ENCODE peak calls at places on chromosomes 16 and 17, in four cellular contexts. One of them, this sample, is unnamed.
A peak's percentile ranks its signal among the peaks of the same experiment; 100 is the strongest.

GRCh38 chr16:57409065-57409464 is 4.5 kb downstream of the CCL17 start:
- ATAC-seq in left lobe of liver: peak; percentile 58
- ATAC-seq in SK-N-SH treated with all-trans-retinoic acid at 6 μM for 48 hours: no peak
- ATAC-seq in activated CD8-positive, alpha-beta memory T cell treated with anti-CD3 and anti-CD28 coated beads, Interleukin-2, amount 10 ng/mL, durations not matched to agents 7 days and 5 days: no peak
- ATAC-seq in this sample: peak; percentile 21

GRCh38 chr16:78782572-78782971 is 683.1 kb downstream of the WWOX start:
- ATAC-seq in left lobe of liver: no peak
- ATAC-seq in SK-N-SH treated with all-trans-retinoic acid at 6 μM for 48 hours: no peak
- ATAC-seq in activated CD8-positive, alpha-beta memory T cell treated with anti-CD3 and anti-CD28 coated beads, Interleukin-2, amount 10 ng/mL, durations not matched to agents 7 days and 5 days: no peak
- ATAC-seq in this sample: no peak

GRCh38 chr16:2514333-2515179 is 804 bp downstream of the ATP6V0C start:
- ATAC-seq in left lobe of liver: no peak
- ATAC-seq in SK-N-SH treated with all-trans-retinoic acid at 6 μM for 48 hours: no peak
- ATAC-seq in activated CD8-positive, alpha-beta memory T cell treated with anti-CD3 and anti-CD28 coated beads, Interleukin-2, amount 10 ng/mL, durations not matched to agents 7 days and 5 days: peak; percentile 3
- ATAC-seq in this sample: no peak

GRCh38 chr17:35312790-35313711 is 60.4 kb downstream of the SLFN11 start:
- ATAC-seq in left lobe of liver: peak; percentile 98
- ATAC-seq in SK-N-SH treated with all-trans-retinoic acid at 6 μM for 48 hours: peak; percentile 98
- ATAC-seq in activated CD8-positive, alpha-beta memory T cell treated with anti-CD3 and anti-CD28 coated beads, Interleukin-2, amount 10 ng/mL, durations not matched to agents 7 days and 5 days: peak; percentile 91
- ATAC-seq in this sample: peak; percentile 86

GRCh38 chr17:32323784-32324590 is 18.0 kb downstream of the C17orf75 start:
- ATAC-seq in left lobe of liver: peak; percentile 82
- ATAC-seq in SK-N-SH treated with all-trans-retinoic acid at 6 μM for 48 hours: peak; percentile 73
- ATAC-seq in activated CD8-positive, alpha-beta memory T cell treated with anti-CD3 and anti-CD28 coated beads, Interleukin-2, amount 10 ng/mL, durations not matched to agents 7 days and 5 days: peak; percentile 73
- ATAC-seq in this sample: no peak

GRCh38 chr16:57878586-57878985 is 76.3 kb upstream of the KIFC3 start:
- ATAC-seq in left lobe of liver: no peak
- ATAC-seq in SK-N-SH treated with all-trans-retinoic acid at 6 μM for 48 hours: no peak
- ATAC-seq in activated CD8-positive, alpha-beta memory T cell treated with anti-CD3 and anti-CD28 coated beads, Interleukin-2, amount 10 ng/mL, durations not matched to agents 7 days and 5 days: no peak
- ATAC-seq in this sample: no peak

GRCh38 chr17:721540-721937 is 6.9 kb upstream of the VPS53 start:
- ATAC-seq in left lobe of liver: no peak
- ATAC-seq in SK-N-SH treated with all-trans-retinoic acid at 6 μM for 48 hours: no peak
- ATAC-seq in activated CD8-positive, alpha-beta memory T cell treated with anti-CD3 and anti-CD28 coated beads, Interleukin-2, amount 10 ng/mL, durations not matched to agents 7 days and 5 days: no peak
- ATAC-seq in this sample: no peak

GRCh38 chr16:19505600-19506303 is 16.1 kb downstream of the GDE1 start:
- ATAC-seq in left lobe of liver: no peak
- ATAC-seq in SK-N-SH treated with all-trans-retinoic acid at 6 μM for 48 hours: peak; percentile 33
- ATAC-seq in activated CD8-positive, alpha-beta memory T cell treated with anti-CD3 and anti-CD28 coated beads, Interleukin-2, amount 10 ng/mL, durations not matched to agents 7 days and 5 days: no peak
- ATAC-seq in this sample: no peak

GRCh38 chr16:8589293-8590160 is 784 bp downstream of the TMEM114 start:
- ATAC-seq in left lobe of liver: peak; percentile 66
- ATAC-seq in SK-N-SH treated with all-trans-retinoic acid at 6 μM for 48 hours: no peak
- ATAC-seq in activated CD8-positive, alpha-beta memory T cell treated with anti-CD3 and anti-CD28 coated beads, Interleukin-2, amount 10 ng/mL, durations not matched to agents 7 days and 5 days: no peak
- ATAC-seq in this sample: no peak

GRCh38 chr16:8644151-8644512 is 22.6 kb downstream of the METTL22 start:
- ATAC-seq in left lobe of liver: peak; percentile 17
- ATAC-seq in SK-N-SH treated with all-trans-retinoic acid at 6 μM for 48 hours: no peak
- ATAC-seq in activated CD8-positive, alpha-beta memory T cell treated with anti-CD3 and anti-CD28 coated beads, Interleukin-2, amount 10 ng/mL, durations not matched to agents 7 days and 5 days: no peak
- ATAC-seq in this sample: peak; percentile 23

GRCh38 chr17:1029196-1029911 is 32.4 kb downstream of the TIMM22 start:
- ATAC-seq in left lobe of liver: no peak
- ATAC-seq in SK-N-SH treated with all-trans-retinoic acid at 6 μM for 48 hours: no peak
- ATAC-seq in activated CD8-positive, alpha-beta memory T cell treated with anti-CD3 and anti-CD28 coated beads, Interleukin-2, amount 10 ng/mL, durations not matched to agents 7 days and 5 days: no peak
- ATAC-seq in this sample: peak; percentile 63

GRCh38 chr17:40107266-40107980 is 7.0 kb upstream of the NR1D1 start:
- ATAC-seq in left lobe of liver: no peak
- ATAC-seq in SK-N-SH treated with all-trans-retinoic acid at 6 μM for 48 hours: no peak
- ATAC-seq in activated CD8-positive, alpha-beta memory T cell treated with anti-CD3 and anti-CD28 coated beads, Interleukin-2, amount 10 ng/mL, durations not matched to agents 7 days and 5 days: peak; percentile 2
- ATAC-seq in this sample: peak; percentile 5

GRCh38 chr16:2937170-2937569 is 25.4 kb downstream of the FLYWCH1 start:
- ATAC-seq in left lobe of liver: no peak
- ATAC-seq in SK-N-SH treated with all-trans-retinoic acid at 6 μM for 48 hours: no peak
- ATAC-seq in activated CD8-positive, alpha-beta memory T cell treated with anti-CD3 and anti-CD28 coated beads, Interleukin-2, amount 10 ng/mL, durations not matched to agents 7 days and 5 days: no peak
- ATAC-seq in this sample: no peak

GRCh38 chr16:86010680-86011141 is 111.7 kb downstream of the IRF8 start:
- ATAC-seq in left lobe of liver: no peak
- ATAC-seq in SK-N-SH treated with all-trans-retinoic acid at 6 μM for 48 hours: no peak
- ATAC-seq in activated CD8-positive, alpha-beta memory T cell treated with anti-CD3 and anti-CD28 coated beads, Interleukin-2, amount 10 ng/mL, durations not matched to agents 7 days and 5 days: peak; percentile 86
- ATAC-seq in this sample: no peak

GRCh38 chr17:58402679-58403078 is 14.7 kb downstream of the RNF43 start:
- ATAC-seq in left lobe of liver: no peak
- ATAC-seq in SK-N-SH treated with all-trans-retinoic acid at 6 μM for 48 hours: no peak
- ATAC-seq in activated CD8-positive, alpha-beta memory T cell treated with anti-CD3 and anti-CD28 coated beads, Interleukin-2, amount 10 ng/mL, durations not matched to agents 7 days and 5 days: no peak
- ATAC-seq in this sample: no peak

GRCh38 chr16:53433930-53434435 is 288 bp upstream of the RBL2 start:
- ATAC-seq in left lobe of liver: peak; percentile 1
- ATAC-seq in SK-N-SH treated with all-trans-retinoic acid at 6 μM for 48 hours: no peak
- ATAC-seq in activated CD8-positive, alpha-beta memory T cell treated with anti-CD3 and anti-CD28 coated beads, Interleukin-2, amount 10 ng/mL, durations not matched to agents 7 days and 5 days: no peak
- ATAC-seq in this sample: no peak

GRCh38 chr17:14398766-14399165 is 97.9 kb downstream of the HS3ST3B1 start:
- ATAC-seq in left lobe of liver: no peak
- ATAC-seq in SK-N-SH treated with all-trans-retinoic acid at 6 μM for 48 hours: no peak
- ATAC-seq in activated CD8-positive, alpha-beta memory T cell treated with anti-CD3 and anti-CD28 coated beads, Interleukin-2, amount 10 ng/mL, durations not matched to agents 7 days and 5 days: no peak
- ATAC-seq in this sample: no peak

GRCh38 chr16:17773698-17774101 is 302.9 kb upstream of the XYLT1 start:
- ATAC-seq in left lobe of liver: no peak
- ATAC-seq in SK-N-SH treated with all-trans-retinoic acid at 6 μM for 48 hours: peak; percentile 81
- ATAC-seq in activated CD8-positive, alpha-beta memory T cell treated with anti-CD3 and anti-CD28 coated beads, Interleukin-2, amount 10 ng/mL, durations not matched to agents 7 days and 5 days: no peak
- ATAC-seq in this sample: no peak

GRCh38 chr16:29662729-29663019 is 373 bp upstream of the SPN start:
- ATAC-seq in left lobe of liver: no peak
- ATAC-seq in SK-N-SH treated with all-trans-retinoic acid at 6 μM for 48 hours: no peak
- ATAC-seq in activated CD8-positive, alpha-beta memory T cell treated with anti-CD3 and anti-CD28 coated beads, Interleukin-2, amount 10 ng/mL, durations not matched to agents 7 days and 5 days: peak; percentile 43
- ATAC-seq in this sample: no peak

GRCh38 chr17:38571833-38572274 is 33.9 kb downstream of the SRCIN1 start:
- ATAC-seq in left lobe of liver: no peak
- ATAC-seq in SK-N-SH treated with all-trans-retinoic acid at 6 μM for 48 hours: no peak
- ATAC-seq in activated CD8-positive, alpha-beta memory T cell treated with anti-CD3 and anti-CD28 coated beads, Interleukin-2, amount 10 ng/mL, durations not matched to agents 7 days and 5 days: no peak
- ATAC-seq in this sample: no peak

GRCh38 chr17:40608061-40608581 is 39.5 kb downstream of the SMARCE1 start:
- ATAC-seq in left lobe of liver: no peak
- ATAC-seq in SK-N-SH treated with all-trans-retinoic acid at 6 μM for 48 hours: no peak
- ATAC-seq in activated CD8-positive, alpha-beta memory T cell treated with anti-CD3 and anti-CD28 coated beads, Interleukin-2, amount 10 ng/mL, durations not matched to agents 7 days and 5 days: peak; percentile 76
- ATAC-seq in this sample: no peak

GRCh38 chr17:55432358-55433028 is 10.9 kb upstream of the MMD start:
- ATAC-seq in left lobe of liver: no peak
- ATAC-seq in SK-N-SH treated with all-trans-retinoic acid at 6 μM for 48 hours: no peak
- ATAC-seq in activated CD8-positive, alpha-beta memory T cell treated with anti-CD3 and anti-CD28 coated beads, Interleukin-2, amount 10 ng/mL, durations not matched to agents 7 days and 5 days: no peak
- ATAC-seq in this sample: no peak

GRCh38 chr17:4142107-4142900 is 526 bp downstream of the ZZEF1 start:
- ATAC-seq in left lobe of liver: peak; percentile 17
- ATAC-seq in SK-N-SH treated with all-trans-retinoic acid at 6 μM for 48 hours: peak; percentile 1
- ATAC-seq in activated CD8-positive, alpha-beta memory T cell treated with anti-CD3 and anti-CD28 coated beads, Interleukin-2, amount 10 ng/mL, durations not matched to agents 7 days and 5 days: peak; percentile 20
- ATAC-seq in this sample: peak; percentile 3

GRCh38 chr17:63542218-63542545 is 8.1 kb upstream of the DCAF7 start:
- ATAC-seq in left lobe of liver: no peak
- ATAC-seq in SK-N-SH treated with all-trans-retinoic acid at 6 μM for 48 hours: no peak
- ATAC-seq in activated CD8-positive, alpha-beta memory T cell treated with anti-CD3 and anti-CD28 coated beads, Interleukin-2, amount 10 ng/mL, durations not matched to agents 7 days and 5 days: no peak
- ATAC-seq in this sample: no peak

GRCh38 chr16:56939801-56940200 is 7.9 kb downstream of the HERPUD1 start:
- ATAC-seq in left lobe of liver: no peak
- ATAC-seq in SK-N-SH treated with all-trans-retinoic acid at 6 μM for 48 hours: no peak
- ATAC-seq in activated CD8-positive, alpha-beta memory T cell treated with anti-CD3 and anti-CD28 coated beads, Interleukin-2, amount 10 ng/mL, durations not matched to agents 7 days and 5 days: no peak
- ATAC-seq in this sample: no peak

GRCh38 chr16:86403056-86403455 is 107.3 kb upstream of the FOXF1 start:
- ATAC-seq in left lobe of liver: no peak
- ATAC-seq in SK-N-SH treated with all-trans-retinoic acid at 6 μM for 48 hours: no peak
- ATAC-seq in activated CD8-positive, alpha-beta memory T cell treated with anti-CD3 and anti-CD28 coated beads, Interleukin-2, amount 10 ng/mL, durations not matched to agents 7 days and 5 days: no peak
- ATAC-seq in this sample: no peak

GRCh38 chr17:51430581-51430980 is 170.2 kb downstream of the UTP18 start:
- ATAC-seq in left lobe of liver: no peak
- ATAC-seq in SK-N-SH treated with all-trans-retinoic acid at 6 μM for 48 hours: no peak
- ATAC-seq in activated CD8-positive, alpha-beta memory T cell treated with anti-CD3 and anti-CD28 coated beads, Interleukin-2, amount 10 ng/mL, durations not matched to agents 7 days and 5 days: no peak
- ATAC-seq in this sample: no peak